ENCODE peak calls at places on chromosomes 6 and 20, in five cellular contexts. One of them, this sample, is unnamed.

GRCh38 chr6:140744648-140745320 is 1370.3 kb upstream of the CITED2 start:
- DNase-seq in neural progenitor cell: no peak
- DNase-seq in HEK293T: no peak
- DNase-seq in Caco-2: no peak
- DNase-seq in aorta: no peak
- DNase-seq in this sample: no peak

GRCh38 chr6:12594541-12594893 is 122.0 kb upstream of the PHACTR1 start:
- DNase-seq in Caco-2: no peak
- DNase-seq in neural progenitor cell: no peak
- DNase-seq in HEK293T: no peak
- DNase-seq in aorta: no peak
- DNase-seq in this sample: no peak

GRCh38 chr6:169589293-169589692 is 112.5 kb downstream of the WDR27 start:
- DNase-seq in Caco-2: no peak
- DNase-seq in neural progenitor cell: no peak
- DNase-seq in aorta: no peak
- DNase-seq in HEK293T: no peak
- DNase-seq in this sample: no peak

GRCh38 chr6:156351346-156351966 is 425.7 kb upstream of the ARID1B start:
- DNase-seq in HEK293T: no peak
- DNase-seq in neural progenitor cell: no peak
- DNase-seq in aorta: no peak
- DNase-seq in Caco-2: no peak
- DNase-seq in this sample: no peak

GRCh38 chr6:108170607-108171290 is 4.9 kb downstream of the NR2E1 start:
- DNase-seq in aorta: no peak
- DNase-seq in HEK293T: no peak
- DNase-seq in Caco-2: no peak
- DNase-seq in neural progenitor cell: peak; percentile 43
- DNase-seq in this sample: no peak

GRCh38 chr20:47027042-47027441 is 132.4 kb downstream of the EYA2 start:
- DNase-seq in HEK293T: no peak
- DNase-seq in aorta: no peak
- DNase-seq in Caco-2: no peak
- DNase-seq in neural progenitor cell: no peak
- DNase-seq in this sample: no peak

GRCh38 chr6:104958720-104959452 is 2.0 kb downstream of the LIN28B start:
- DNase-seq in HEK293T: peak; percentile 28
- DNase-seq in aorta: no peak
- DNase-seq in neural progenitor cell: peak; percentile 25
- DNase-seq in Caco-2: no peak
- DNase-seq in this sample: no peak

GRCh38 chr6:35049885-35050284 is 91.3 kb downstream of the TCP11 start:
- DNase-seq in Caco-2: no peak
- DNase-seq in neural progenitor cell: no peak
- DNase-seq in aorta: no peak
- DNase-seq in HEK293T: no peak
- DNase-seq in this sample: no peak

GRCh38 chr6:136103763-136104311 is 146.3 kb downstream of the MTFR2 start:
- DNase-seq in Caco-2: no peak
- DNase-seq in HEK293T: no peak
- DNase-seq in neural progenitor cell: peak; percentile 42
- DNase-seq in aorta: no peak
- DNase-seq in this sample: no peak

GRCh38 chr20:12554416-12554815 is 454.4 kb upstream of the SPTLC3 start:
- DNase-seq in aorta: no peak
- DNase-seq in HEK293T: no peak
- DNase-seq in Caco-2: no peak
- DNase-seq in neural progenitor cell: no peak
- DNase-seq in this sample: no peak

GRCh38 chr6:54768542-54768941 is 78.0 kb upstream of the FAM83B start:
- DNase-seq in neural progenitor cell: no peak
- DNase-seq in aorta: no peak
- DNase-seq in HEK293T: no peak
- DNase-seq in Caco-2: no peak
- DNase-seq in this sample: no peak

GRCh38 chr6:66772785-66773184 is 1065.8 kb upstream of the EYS start:
- DNase-seq in aorta: no peak
- DNase-seq in Caco-2: no peak
- DNase-seq in neural progenitor cell: no peak
- DNase-seq in HEK293T: no peak
- DNase-seq in this sample: no peak

GRCh38 chr6:112017760-112018537 is 36.0 kb upstream of the CCN6 start:
- DNase-seq in HEK293T: no peak
- DNase-seq in neural progenitor cell: no peak
- DNase-seq in Caco-2: no peak
- DNase-seq in aorta: no peak
- DNase-seq in this sample: no peak

GRCh38 chr6:32459781-32460424 is 20.2 kb downstream of the HLA-DRA start:
- DNase-seq in HEK293T: no peak
- DNase-seq in aorta: no peak
- DNase-seq in Caco-2: no peak
- DNase-seq in neural progenitor cell: no peak
- DNase-seq in this sample: no peak

GRCh38 chr6:106527979-106528378 is 101.3 kb downstream of the RTN4IP1 start:
- DNase-seq in Caco-2: no peak
- DNase-seq in neural progenitor cell: no peak
- DNase-seq in HEK293T: no peak
- DNase-seq in aorta: no peak
- DNase-seq in this sample: no peak

GRCh38 chr6:5201271-5201670 is 59.5 kb downstream of the LYRM4 start:
- DNase-seq in aorta: no peak
- DNase-seq in Caco-2: no peak
- DNase-seq in HEK293T: no peak
- DNase-seq in neural progenitor cell: peak; percentile 58
- DNase-seq in this sample: no peak

GRCh38 chr6:167272156-167272555 is 19.0 kb upstream of the UNC93A start:
- DNase-seq in Caco-2: peak; percentile 80
- DNase-seq in neural progenitor cell: no peak
- DNase-seq in HEK293T: no peak
- DNase-seq in aorta: no peak
- DNase-seq in this sample: no peak

GRCh38 chr20:38073307-38074010 is 39.9 kb downstream of the RPRD1B start:
- DNase-seq in neural progenitor cell: peak; percentile 64
- DNase-seq in Caco-2: no peak
- DNase-seq in HEK293T: peak; percentile 60
- DNase-seq in aorta: no peak
- DNase-seq in this sample: peak; percentile 56

GRCh38 chr20:24698189-24698588 is 228.8 kb downstream of the SYNDIG1 start:
- DNase-seq in neural progenitor cell: no peak
- DNase-seq in Caco-2: no peak
- DNase-seq in aorta: peak; percentile 37
- DNase-seq in HEK293T: no peak
- DNase-seq in this sample: no peak

GRCh38 chr20:61251529-61252393 is at the start of gene CDH4:
- DNase-seq in Caco-2: no peak
- DNase-seq in HEK293T: peak; percentile 56
- DNase-seq in aorta: no peak
- DNase-seq in neural progenitor cell: peak; percentile 84
- DNase-seq in this sample: no peak

GRCh38 chr20:19973920-19974620 is 43.1 kb upstream of the NAA20 start:
- DNase-seq in HEK293T: no peak
- DNase-seq in neural progenitor cell: no peak
- DNase-seq in Caco-2: peak; percentile 54
- DNase-seq in aorta: peak; percentile 82
- DNase-seq in this sample: no peak

GRCh38 chr20:13790708-13791107 is 5.9 kb downstream of the NDUFAF5 start:
- DNase-seq in Caco-2: no peak
- DNase-seq in aorta: no peak
- DNase-seq in neural progenitor cell: no peak
- DNase-seq in HEK293T: no peak
- DNase-seq in this sample: no peak

GRCh38 chr6:6201200-6201599 is 119.3 kb downstream of the F13A1 start:
- DNase-seq in Caco-2: no peak
- DNase-seq in HEK293T: no peak
- DNase-seq in aorta: no peak
- DNase-seq in neural progenitor cell: no peak
- DNase-seq in this sample: no peak